ENCODE peak calls at places on chromosomes 6 and 20, in six cellular contexts. P is cardiac muscle cell, N is Panc1, H is H9, D is MM.1S, G is colonic mucosa. Y is an unnamed sample.

GRCh38 chr6:32794510-32794909 is 22.3 kb downstream of the HLA-DOB start:
- DNase-seq in P (no peak), D (no peak), H (no peak), N (no peak), G (no peak), Y (no peak)

GRCh38 chr20:8423482-8423881 is 291.4 kb downstream of the PLCB1 start:
- DNase-seq in H (no peak), D (no peak), G (no peak), P (no peak), N (no peak), Y (no peak)

GRCh38 chr6:93786474-93787330 is 367.3 kb upstream of the EPHA7 start:
- DNase-seq in G (no peak), P (peak), H (peak), D (no peak), N (no peak), Y (no peak)

GRCh38 chr20:20571068-20571780 is 141.2 kb downstream of the RALGAPA2 start:
- DNase-seq in N (no peak), H (no peak), D (no peak), P (no peak), G (no peak), Y (no peak)

GRCh38 chr6:53424300-53424699 is 75.5 kb upstream of the ELOVL5 start:
- DNase-seq in G (no peak), H (no peak), D (peak), N (no peak), P (no peak), Y (no peak)

GRCh38 chr20:55095745-55096450 is 620.5 kb downstream of the DOK5 start:
- DNase-seq in H (no peak), P (no peak), D (peak), N (no peak), G (no peak), Y (no peak)

GRCh38 chr6:155510879-155511278 is 55.2 kb upstream of the NOX3 start:
- DNase-seq in G (no peak), H (no peak), P (no peak), N (no peak), D (no peak), Y (no peak)

GRCh38 chr20:47319517-47320252 is 36.8 kb downstream of the ZMYND8 start:
- DNase-seq in D (no peak), H (peak), G (peak), P (peak), N (no peak), Y (peak)

GRCh38 chr6:47308223-47308567 is 1.5 kb downstream of the TNFRSF21 start:
- DNase-seq in H (no peak), G (no peak), N (no peak), P (peak), D (no peak), Y (no peak)

GRCh38 chr6:97048771-97049170 is 124.2 kb downstream of the KLHL32 start:
- DNase-seq in P (no peak), G (no peak), D (no peak), N (no peak), H (no peak), Y (no peak)

DNA sequence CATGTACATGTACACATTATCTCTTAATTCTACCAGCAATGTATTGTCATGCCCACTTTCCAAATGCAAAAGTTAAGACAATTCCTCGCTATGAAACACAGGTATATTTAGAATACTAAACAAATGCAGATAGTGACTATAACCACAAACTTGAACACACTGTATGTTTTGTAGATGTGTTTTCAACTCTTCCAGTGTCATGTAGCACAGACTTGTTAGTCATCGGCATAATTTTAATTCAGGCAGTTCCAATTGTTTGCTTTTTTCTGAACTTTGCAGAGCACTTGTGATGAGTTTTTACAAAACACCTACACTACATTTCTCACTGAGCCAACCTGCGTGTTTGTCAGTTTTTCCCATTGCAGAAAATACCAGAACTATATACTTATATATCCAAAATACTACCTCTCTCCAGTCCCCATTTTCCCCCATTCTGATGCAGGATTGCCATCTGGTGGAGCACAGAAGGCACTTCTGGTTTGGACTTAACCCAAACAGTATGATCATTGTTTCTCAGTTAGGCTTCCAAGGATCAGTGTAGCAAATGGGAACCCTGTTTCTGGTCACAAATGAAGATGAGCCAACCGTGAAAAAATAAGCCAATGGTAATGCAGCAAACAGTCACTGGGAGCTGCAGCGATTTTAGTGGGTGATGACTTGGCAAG is 143.4 kb downstream of the ADGRB3 start:
- DNase-seq in G (no peak), P (peak), N (peak), H (peak), D (peak), Y (peak)
- H3K27ac ChIP-seq in G (no peak), P (no peak), N (no peak), H (no peak), D (no peak), Y (peak)

GRCh38 chr6:7156666-7157278 is 49.0 kb downstream of the RREB1 start:
- DNase-seq in D (no peak), N (no peak), P (peak), H (no peak), G (no peak), Y (no peak)

GRCh38 chr6:7153807-7154206 is 46.0 kb downstream of the RREB1 start:
- DNase-seq in G (no peak), H (no peak), D (no peak), N (no peak), P (no peak), Y (no peak)

GRCh38 chr6:7157752-7158616 is 50.2 kb downstream of the RREB1 start:
- DNase-seq in H (no peak), N (no peak), G (no peak), D (no peak), P (no peak), Y (no peak)

GRCh38 chr6:7154341-7155139 is 46.8 kb downstream of the RREB1 start:
- DNase-seq in D (no peak), G (no peak), P (no peak), H (no peak), N (no peak), Y (no peak)

DNA sequence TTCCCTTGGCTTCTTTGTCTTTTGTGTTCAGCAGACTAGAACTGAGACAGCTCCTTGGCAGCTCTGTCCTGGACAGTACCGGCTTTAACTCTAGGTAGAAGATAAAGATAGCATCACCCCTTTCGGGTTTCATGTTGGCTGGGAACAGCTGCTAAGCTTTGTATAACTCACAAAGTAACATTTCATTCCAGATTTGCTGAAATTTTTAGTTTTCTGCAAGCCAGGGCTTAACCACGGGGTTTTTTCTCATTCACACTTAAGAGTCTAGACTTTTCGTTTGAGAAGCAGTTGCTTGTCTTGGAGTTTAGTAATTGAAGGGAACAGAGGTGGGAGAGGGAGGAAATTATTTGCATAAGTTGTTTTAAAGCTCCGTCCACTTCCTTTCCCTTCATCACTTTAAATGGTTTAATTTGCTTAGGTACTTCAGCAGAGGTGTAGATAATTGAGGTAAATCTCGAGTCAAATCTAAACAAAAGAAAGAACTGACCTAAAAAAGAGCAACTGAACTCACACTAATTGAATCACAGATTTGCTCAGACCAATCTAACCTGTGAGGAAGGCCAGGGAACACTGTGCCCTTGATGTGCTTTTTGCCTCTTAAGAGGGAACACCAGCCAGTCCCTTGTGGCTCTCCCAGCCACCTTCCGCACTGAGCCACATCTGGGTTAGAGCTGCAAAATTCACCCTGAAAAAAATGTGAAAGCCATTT is 48.3 kb downstream of the RREB1 start:
- DNase-seq in D (peak), H (no peak), N (no peak), P (no peak), G (no peak), Y (no peak)
- H3K27ac ChIP-seq in D (peak), H (peak), N (no peak), P (peak), G (no peak), Y (no peak)

DNA sequence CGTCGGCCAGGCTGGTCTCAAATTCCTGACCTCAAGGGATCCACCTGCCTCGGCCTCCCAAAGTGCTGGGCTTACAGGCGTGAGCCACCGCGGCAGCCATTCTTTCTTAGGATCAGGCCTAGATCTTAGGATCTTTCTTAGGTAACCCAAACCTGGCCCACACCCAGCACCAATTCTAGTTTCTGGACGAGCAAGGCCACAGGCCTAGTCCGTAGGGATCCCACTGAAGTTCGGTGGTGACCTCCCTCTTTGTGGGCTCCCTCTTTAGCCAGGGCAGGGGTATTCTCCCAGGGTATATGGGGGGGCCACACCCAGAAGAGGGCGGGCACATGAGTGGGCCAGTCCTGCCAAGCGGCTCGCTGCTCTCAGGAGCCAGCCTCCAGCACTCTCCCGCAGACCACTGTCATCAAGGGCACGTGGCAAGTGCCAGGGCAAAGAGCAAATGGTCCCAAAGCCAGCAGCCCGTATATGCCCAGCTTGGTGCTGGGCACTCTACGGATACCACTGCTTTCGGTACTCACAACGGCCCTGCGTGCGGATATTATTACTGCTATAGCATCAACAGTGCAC is 6.5 kb downstream of the PXDC1 start:
- DNase-seq in N (no peak), G (no peak), D (no peak), P (no peak), H (no peak), Y (no peak)
- H3K27ac ChIP-seq in N (no peak), G (no peak), D (no peak), P (no peak), H (no peak), Y (no peak)

GRCh38 chr6:158170656-158171081 is 2.5 kb downstream of the GTF2H5 start:
- DNase-seq in D (no peak), P (peak), H (no peak), N (no peak), G (no peak), Y (no peak)
- H3K27ac ChIP-seq in D (no peak), P (peak), H (peak), N (no peak), G (no peak), Y (peak)

DNA sequence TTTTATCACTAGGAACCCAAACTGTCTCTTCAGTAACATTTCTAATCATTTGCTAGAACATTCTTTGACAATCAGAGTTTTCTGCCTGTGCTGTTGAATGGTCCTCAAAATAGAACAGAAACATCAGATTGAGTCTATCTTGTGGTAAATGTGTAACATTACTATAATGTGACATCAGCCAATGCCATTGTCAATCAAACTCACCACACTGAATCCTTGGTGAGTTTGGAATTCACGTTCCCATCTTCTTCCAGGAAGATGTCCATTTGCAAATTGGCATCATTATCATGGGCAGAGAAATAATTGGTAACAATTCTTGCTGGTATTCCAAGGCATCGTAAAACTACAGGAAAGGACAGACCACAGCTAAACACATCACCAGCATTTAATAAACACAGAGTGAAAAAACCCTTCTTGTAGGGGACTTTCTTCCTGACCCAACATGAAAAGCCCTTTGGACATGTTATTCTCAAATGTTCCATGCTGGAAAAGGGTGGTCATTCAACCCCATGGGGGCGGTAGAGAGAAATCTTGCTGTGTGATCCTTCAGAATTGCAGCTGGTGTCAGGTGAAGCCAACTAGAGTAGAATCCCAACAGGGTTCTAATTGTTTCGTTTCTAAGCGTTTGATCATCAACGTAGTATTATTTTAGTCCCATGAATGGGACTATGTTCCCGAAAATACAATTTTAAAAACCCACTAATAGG is 98.5 kb downstream of the F13A1 start:
- DNase-seq in D (no peak), G (peak), H (peak), P (no peak), N (no peak), Y (no peak)
- H3K27ac ChIP-seq in D (no peak), G (no peak), H (no peak), P (no peak), N (no peak), Y (no peak)

GRCh38 chr6:16739329-16739801 is 21.9 kb downstream of the ATXN1 start:
- DNase-seq in D (no peak), P (no peak), H (no peak), G (no peak), N (no peak), Y (no peak)
- H3K27ac ChIP-seq in D (no peak), P (no peak), H (no peak), G (no peak), N (peak), Y (no peak)

GRCh38 chr6:17984399-17984798 is 3.0 kb downstream of the KIF13A start:
- DNase-seq in N (no peak), H (no peak), P (no peak), G (no peak), D (no peak), Y (no peak)
- H3K27ac ChIP-seq in N (no peak), H (no peak), P (peak), G (peak), D (no peak), Y (no peak)

Y was measured in caudate nucleus.